ENCODE peak calls at places on chromosomes 5 and 9, in four cellular contexts. V is psoas muscle, T is COR-L47, J is NCI-H1930. A is an unnamed sample.
A peak's percentile ranks its signal among the peaks of the same experiment; 100 is the strongest.

GRCh38 chr5:74017786-74018211 is 391.8 kb downstream of the ARHGEF28 start:
- DNase-seq in V (no peak), T (peak; percentile 60), J (no peak), A (no peak)

GRCh38 chr9:136011703-136012496 is 50.7 kb upstream of the UBAC1 start:
- DNase-seq in V (peak; percentile 88), T (no peak), J (no peak), A (peak; percentile 42)

GRCh38 chr9:89723696-89724095 is 118.9 kb downstream of the GADD45G start:
- DNase-seq in V (no peak), T (no peak), J (no peak), A (no peak)

GRCh38 chr5:134227259-134227658 is 1.4 kb upstream of the PPP2CA start:
- DNase-seq in V (no peak), T (peak; percentile 78), J (peak; percentile 34), A (no peak)

GRCh38 chr5:123156577-123157296 is 67.7 kb downstream of the PRDM6 start:
- DNase-seq in V (no peak), T (no peak), J (no peak), A (no peak)

GRCh38 chr9:96565684-96566360 is 53.8 kb downstream of the CDC14B start:
- DNase-seq in V (no peak), T (no peak), J (no peak), A (no peak)

GRCh38 chr5:143676794-143677193 is 135.2 kb upstream of the HMHB1 start:
- DNase-seq in V (no peak), T (no peak), J (no peak), A (no peak)

GRCh38 chr5:132024117-132024435 is 12.6 kb upstream of the ACSL6 start:
- DNase-seq in V (peak; percentile 25), T (no peak), J (no peak), A (no peak)

GRCh38 chr9:113548221-113549041 is 84.9 kb downstream of the RGS3 start:
- DNase-seq in V (peak; percentile 84), T (no peak), J (no peak), A (no peak)

GRCh38 chr9:137761032-137761431 is 116.5 kb upstream of the CACNA1B start:
- DNase-seq in V (no peak), T (no peak), J (no peak), A (no peak)

GRCh38 chr9:137301086-137301947 is 754 bp downstream of the NRARP start:
- DNase-seq in V (peak; percentile 58), T (peak; percentile 41), J (no peak), A (peak; percentile 65)

GRCh38 chr9:116589392-116590354 is 97.4 kb upstream of the TRIM32 start:
- DNase-seq in V (no peak), T (no peak), J (no peak), A (no peak)

GRCh38 chr5:132466453-132467291 is 23.9 kb downstream of the IRF1 start:
- DNase-seq in V (no peak), T (no peak), J (no peak), A (no peak)

GRCh38 chr9:115944166-115944948 is 209.2 kb upstream of the PAPPA start:
- DNase-seq in V (peak; percentile 89), T (no peak), J (no peak), A (no peak)

GRCh38 chr9:126238415-126238814 is 88.2 kb upstream of the MVB12B start:
- DNase-seq in V (no peak), T (no peak), J (no peak), A (no peak)

GRCh38 chr5:127683006-127683405 is 20.2 kb upstream of the CCDC192 start:
- DNase-seq in V (no peak), T (no peak), J (no peak), A (no peak)

A was measured in pancreas.